ENCODE peak calls at places on chromosomes 2 and 18, in eight cellular contexts. O is uterus; Y is activated T-cell treated with anti-CD3 and anti-CD28 coated beads, Interleukin-2, amount 50 U/mL, for 72 hours; B is neural crest cell; D is ACHN; K is bronchial epithelial cell; Z is HL-60; J is cardiac muscle cell. S is an unnamed sample.

GRCh38 chr2:20169796-20170467 is 55.0 kb downstream of the SDC1 start:
- DNase-seq in K (peak; percentile 76), O (no peak), D (no peak), B (no peak), J (no peak), Z (no peak), Y (no peak), S (no peak)

GRCh38 chr2:179692610-179693009 is 168.8 kb downstream of the ZNF385B start:
- DNase-seq in Y (no peak), Z (no peak), O (no peak), J (no peak), D (no peak), K (peak; percentile 15), B (no peak), S (no peak)

GRCh38 chr2:37802899-37803379 is 122.1 kb upstream of the RMDN2 start:
- DNase-seq in J (peak; percentile 40), D (peak; percentile 19), Z (no peak), Y (no peak), B (no peak), K (peak; percentile 94), O (no peak), S (no peak)

GRCh38 chr2:170122883-170123547 is 54.9 kb upstream of the MYO3B start:
- DNase-seq in Y (no peak), D (peak; percentile 64), K (peak; percentile 99), J (no peak), O (no peak), B (no peak), Z (no peak), S (no peak)

GRCh38 chr18:70288171-70288850 is 534 bp upstream of the SOCS6 start:
- DNase-seq in J (peak; percentile 39), Y (peak; percentile 4), K (no peak), Z (no peak), O (peak; percentile 44), D (peak; percentile 37), B (peak; percentile 38), S (no peak)

GRCh38 chr18:54296017-54296416 is 26.7 kb downstream of the POLI start:
- DNase-seq in O (no peak), D (peak; percentile 43), J (peak; percentile 41), K (peak; percentile 2), B (no peak), Z (no peak), Y (no peak), S (no peak)

GRCh38 chr2:240395896-240396622 is 39.4 kb upstream of the GPC1 start:
- DNase-seq in K (peak; percentile 18), Y (no peak), J (no peak), O (no peak), D (no peak), Z (no peak), B (no peak), S (no peak)

GRCh38 chr2:168147858-168148794 is 99.3 kb downstream of the STK39 start:
- DNase-seq in K (no peak), B (no peak), J (no peak), D (no peak), Y (no peak), O (no peak), Z (no peak), S (no peak)

GRCh38 chr2:112768432-112768831 is 4.0 kb upstream of the CKAP2L start:
- DNase-seq in Y (no peak), Z (no peak), O (no peak), J (peak; percentile 34), D (no peak), K (peak; percentile 73), B (no peak), S (no peak)

GRCh38 chr2:12605366-12605765 is 111.4 kb upstream of the TRIB2 start:
- DNase-seq in Z (no peak), O (no peak), Y (no peak), B (no peak), J (no peak), D (no peak), K (no peak), S (no peak)

GRCh38 chr2:61016392-61017002 is 1.0 kb upstream of the PEX13 start:
- DNase-seq in O (no peak), Y (peak; percentile 74), J (no peak), B (no peak), D (no peak), Z (no peak), K (peak; percentile 37), S (no peak)

GRCh38 chr2:191128172-191128910 is 22.5 kb downstream of the STAT4 start:
- DNase-seq in D (no peak), Z (no peak), Y (no peak), O (no peak), K (no peak), J (no peak), B (no peak), S (no peak)

GRCh38 chr2:8994386-8994785 is 9.1 kb downstream of the MBOAT2 start:
- DNase-seq in B (no peak), K (no peak), O (no peak), Z (no peak), Y (no peak), D (no peak), J (no peak), S (no peak)

GRCh38 chr2:227191367-227191766 is 26.9 kb downstream of the COL4A3 start:
- DNase-seq in Y (no peak), J (peak; percentile 11), Z (no peak), O (no peak), K (no peak), D (no peak), B (peak; percentile 3), S (no peak)

GRCh38 chr18:79846936-79847557 is 49.3 kb downstream of the KCNG2 start:
- DNase-seq in B (no peak), K (no peak), Y (no peak), J (no peak), Z (no peak), D (no peak), O (no peak), S (no peak)

GRCh38 chr2:42328923-42329322 is 32.1 kb downstream of the COX7A2L start:
- DNase-seq in Y (no peak), D (no peak), O (no peak), K (no peak), Z (no peak), J (no peak), B (no peak), S (no peak)

GRCh38 chr18:6521804-6522418 is 107.2 kb upstream of the L3MBTL4 start:
- DNase-seq in K (peak; percentile 46), Y (peak; percentile 4), O (no peak), B (no peak), D (peak; percentile 61), J (peak; percentile 63), Z (peak; percentile 46), S (no peak)

GRCh38 chr2:65991332-65991731 is 443.6 kb upstream of the MEIS1 start:
- DNase-seq in Y (no peak), J (no peak), O (peak; percentile 25), D (no peak), K (no peak), B (no peak), Z (no peak), S (no peak)

GRCh38 chr18:23324056-23324811 is 128.9 kb upstream of the RIOK3 start:
- DNase-seq in Z (no peak), B (no peak), K (no peak), D (no peak), Y (no peak), J (no peak), O (no peak), S (no peak)

GRCh38 chr2:237869357-237870102 is 10.1 kb downstream of the RAMP1 start:
- DNase-seq in O (no peak), J (no peak), D (no peak), Z (no peak), K (no peak), B (no peak), Y (no peak), S (no peak)

GRCh38 chr18:11905613-11906012 is 2.5 kb downstream of the MPPE1 start:
- DNase-seq in K (no peak), Y (no peak), Z (no peak), B (no peak), J (no peak), D (peak; percentile 35), O (no peak), S (no peak)

GRCh38 chr2:10245021-10245420 is 57.7 kb upstream of the HPCAL1 start:
- DNase-seq in K (no peak), O (no peak), J (no peak), B (no peak), D (no peak), Z (no peak), Y (no peak), S (no peak)